ENCODE peak calls at places on chromosomes 4 and X, in nine cellular contexts. N is adipocyte, B is cardiac muscle cell, Q is ovary, H is mesenchymal stem cell, O is GM23248, E is hepatocyte, A is right cardiac atrium, S is suprapubic skin. M is an unnamed sample.
A peak's percentile ranks its signal among the peaks of the same experiment; 100 is the strongest.

GRCh38 chr4:56907009-56907408 is 691 bp upstream of the REST start:
- DNase-seq in O (no peak), S (no peak), Q (no peak), E (peak; percentile 19), H (no peak), A (no peak), N (no peak), B (peak; percentile 21), M (no peak)

GRCh38 chrX:57821703-57822375 is 88.4 kb downstream of the ZXDA start:
- DNase-seq in H (no peak), Q (peak; percentile 16), B (peak; percentile 59), A (peak; percentile 59), N (peak; percentile 68), S (no peak), E (no peak), O (peak; percentile 62), M (peak; percentile 16)

GRCh38 chr4:19095491-19096046 is 1074.0 kb upstream of the LCORL start:
- DNase-seq in H (no peak), B (no peak), N (no peak), O (peak; percentile 2), S (no peak), Q (no peak), A (no peak), E (no peak), M (no peak)

GRCh38 chrX:145881175-145881867 is 63.7 kb downstream of the SLITRK2 start:
- DNase-seq in N (no peak), Q (no peak), B (no peak), S (no peak), A (no peak), H (no peak), E (no peak), O (no peak), M (no peak)

GRCh38 chr4:103482471-103482870 is 237.3 kb downstream of the TACR3 start:
- DNase-seq in S (no peak), N (peak; percentile 34), O (peak; percentile 9), B (no peak), Q (no peak), H (no peak), A (no peak), E (no peak), M (no peak)

GRCh38 chr4:183790661-183791060 is 114.4 kb upstream of the STOX2 start:
- DNase-seq in N (no peak), S (no peak), A (no peak), Q (no peak), B (peak; percentile 37), E (no peak), H (no peak), O (no peak), M (no peak)

GRCh38 chrX:120561634-120562568 is 1.1 kb upstream of the CUL4B start:
- DNase-seq in B (no peak), O (no peak), A (no peak), S (no peak), N (no peak), E (no peak), H (no peak), Q (no peak), M (no peak)

GRCh38 chrX:140580478-140580877 is 75.6 kb upstream of the SOX3 start:
- DNase-seq in B (no peak), N (no peak), A (no peak), E (no peak), Q (no peak), S (no peak), O (no peak), H (no peak), M (no peak)

GRCh38 chr4:11623726-11624037 is 195.0 kb upstream of the HS3ST1 start:
- DNase-seq in O (no peak), N (no peak), B (peak; percentile 62), H (no peak), E (peak; percentile 59), A (peak; percentile 34), S (no peak), Q (no peak), M (no peak)

GRCh38 chrX:132120913-132121312 is 6.9 kb downstream of the FRMD7 start:
- DNase-seq in E (no peak), N (no peak), B (no peak), H (no peak), Q (no peak), A (no peak), S (no peak), O (no peak), M (no peak)

GRCh38 chrX:8484360-8484759 is 19.7 kb downstream of the VCX3B start:
- DNase-seq in B (peak; percentile 35), N (no peak), Q (no peak), H (no peak), A (no peak), E (no peak), O (no peak), S (no peak), M (no peak)

GRCh38 chr4:106258145-106259045 is 57.6 kb downstream of the TBCK start:
- DNase-seq in Q (no peak), S (no peak), H (no peak), A (no peak), O (peak; percentile 40), N (peak; percentile 57), E (no peak), B (no peak), M (peak; percentile 16)

GRCh38 chr4:173345648-173346047 is 11.5 kb upstream of the HMGB2 start:
- DNase-seq in E (no peak), S (no peak), H (no peak), B (no peak), N (peak; percentile 3), Q (no peak), O (no peak), A (no peak), M (no peak)

GRCh38 chr4:189823611-189824010 is 117.1 kb upstream of the FRG1 start:
- DNase-seq in N (no peak), O (no peak), E (no peak), Q (no peak), S (no peak), H (no peak), A (no peak), B (no peak), M (no peak)

GRCh38 chr4:68451246-68452211 is 4.3 kb downstream of the TMPRSS11E start:
- DNase-seq in H (peak; percentile 73), N (no peak), A (no peak), E (peak; percentile 10), O (peak; percentile 25), S (no peak), Q (no peak), B (no peak), M (peak; percentile 40)

GRCh38 chr4:39498724-39499014 is 28.6 kb downstream of the UGDH start:
- DNase-seq in E (no peak), H (no peak), S (no peak), A (no peak), B (no peak), O (no peak), N (no peak), Q (no peak), M (no peak)

DNA sequence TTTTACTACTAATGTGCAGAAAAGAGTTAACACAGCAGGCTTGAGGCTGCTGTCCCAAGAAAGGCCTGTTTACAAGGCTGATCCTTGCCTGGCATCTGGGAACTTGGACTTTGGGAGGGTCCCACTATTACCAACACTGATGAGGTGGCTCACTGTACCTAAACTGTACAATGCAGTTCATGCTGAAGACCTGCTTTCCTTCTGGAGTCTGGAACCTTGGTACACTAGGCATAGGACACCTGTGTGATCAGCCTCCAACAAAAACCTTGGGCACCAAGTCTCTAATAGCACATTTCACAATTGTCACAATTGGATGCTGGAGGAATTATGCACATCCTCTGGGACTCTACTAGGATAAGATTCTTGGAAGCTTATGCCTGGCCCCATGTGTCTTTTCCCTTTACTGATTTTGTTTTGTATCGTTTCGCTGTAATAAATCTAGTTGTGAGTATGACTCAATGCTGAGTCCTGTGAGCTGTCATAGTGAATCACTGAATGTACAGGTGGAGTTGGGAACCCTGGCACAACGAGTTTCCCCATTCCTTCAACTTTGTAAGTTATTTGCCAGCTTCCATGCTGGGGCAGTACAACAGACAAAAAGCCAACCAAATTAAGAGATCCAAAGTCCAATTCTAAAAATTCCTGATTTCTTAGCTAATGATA is 45.9 kb downstream of the TEC start:
- DNase-seq in Q (no peak), O (no peak), N (no peak), A (no peak), S (no peak), H (peak; percentile 56), B (no peak), E (no peak), M (peak; percentile 10)
- H3K4me1 ChIP-seq in Q (no peaks in the 10 kb centered on the region), O (no peaks in the 10 kb centered on the region), N (no peaks in the 10 kb centered on the region), A (no peaks in the 10 kb centered on the region), S (no peaks in the 10 kb centered on the region), H (peaks cover 3% of the 10 kb centered on the region), B (no peaks in the 10 kb centered on the region), E (no peaks in the 10 kb centered on the region), M (no peaks in the 10 kb centered on the region)

GRCh38 chr4:60579335-60579734 is 620.8 kb upstream of the ADGRL3 start:
- DNase-seq in Q (no peak), N (peak; percentile 4), S (no peak), B (no peak), O (no peak), A (no peak), E (no peak), H (no peak), M (no peak)
- H3K4me1 ChIP-seq in Q (no peaks in the 10 kb centered on the region), N (no peaks in the 10 kb centered on the region), S (no peaks in the 10 kb centered on the region), B (peaks cover 9% of the 10 kb centered on the region), O (no peaks in the 10 kb centered on the region), A (no peaks in the 10 kb centered on the region), E (no peaks in the 10 kb centered on the region), H (no peaks in the 10 kb centered on the region), M (no peaks in the 10 kb centered on the region)

GRCh38 chrX:75295641-75296040 is 21.8 kb downstream of the UPRT start:
- DNase-seq in B (no peak), S (no peak), E (no peak), H (no peak), N (no peak), A (no peak), O (no peak), Q (no peak), M (no peak)

GRCh38 chrX:75301060-75301459 is 27.2 kb downstream of the UPRT start:
- DNase-seq in O (peak; percentile 1), E (no peak), N (peak; percentile 33), S (no peak), Q (no peak), H (peak; percentile 4), A (no peak), B (no peak), M (peak; percentile 36)

GRCh38 chrX:75291611-75292010 is 17.7 kb downstream of the UPRT start:
- DNase-seq in N (no peak), S (no peak), B (no peak), A (no peak), H (no peak), Q (no peak), O (no peak), E (no peak), M (no peak)

DNA sequence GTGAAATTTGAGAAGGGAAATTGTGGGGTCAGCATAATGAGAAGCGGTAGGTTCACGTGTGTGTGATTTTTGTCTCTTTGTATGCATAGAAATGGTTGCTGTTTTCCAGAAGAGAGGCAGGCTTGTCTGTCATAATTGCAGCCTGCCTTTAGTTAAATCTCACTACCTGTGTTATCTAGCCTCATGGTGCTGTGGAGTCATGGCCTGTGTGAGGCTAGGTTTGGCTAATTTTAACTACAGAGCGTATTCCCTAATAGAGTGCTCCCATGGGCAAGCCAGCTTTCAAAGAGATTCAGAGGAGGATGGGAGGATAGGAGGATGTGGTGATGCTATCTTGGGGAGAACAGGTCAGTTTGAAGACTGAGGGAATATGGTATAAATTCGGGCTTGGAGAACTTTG is 23.6 kb downstream of the UPRT start:
- DNase-seq in H (no peak), S (no peak), B (no peak), E (no peak), A (no peak), O (no peak), Q (no peak), N (no peak), M (no peak)
- H3K4me1 ChIP-seq in H (no peaks in the 10 kb centered on the region), S (no peaks in the 10 kb centered on the region), B (no peaks in the 10 kb centered on the region), E (no peaks in the 10 kb centered on the region), A (no peaks in the 10 kb centered on the region), O (no peaks in the 10 kb centered on the region), Q (no peaks in the 10 kb centered on the region), N (peaks cover 4% of the 10 kb centered on the region), M (no peaks in the 10 kb centered on the region)

GRCh38 chrX:81202413-81202794 is 502 bp downstream of the SH3BGRL start:
- DNase-seq in E (no peak), H (no peak), O (peak; percentile 35), N (peak; percentile 25), S (no peak), Q (no peak), B (no peak), A (no peak), M (peak; percentile 8)
- H3K4me1 ChIP-seq in E (no peaks in the 10 kb centered on the region), H (no peaks in the 10 kb centered on the region), O (peaks cover 14% of the 10 kb centered on the region), N (peaks cover 3% of the 10 kb centered on the region), S (peaks cover 10% of the 10 kb centered on the region), Q (no peaks in the 10 kb centered on the region), B (no peaks in the 10 kb centered on the region), A (no peaks in the 10 kb centered on the region), M (no peaks in the 10 kb centered on the region)

M was measured in astrocyte.